ENCODE peak calls at places on chromosomes 6 and 20, in nine cellular contexts. B is OCI-LY7, Q is HCT116, Z is PC-3, A is GM23248, N is GM23338, V is neural progenitor cell, U is MM.1S, T is SK-N-SH. G is an unnamed sample.

GRCh38 chr6:108589244-108589730 is 28.6 kb downstream of the FOXO3 start:
- DNase-seq in Z (peak), B (peak), N (peak), Q (peak), A (peak), T (peak), U (peak), V (peak), G (peak)

GRCh38 chr6:125066964-125067363 is 86.6 kb upstream of the TPD52L1 start:
- DNase-seq in U (no peak), T (no peak), Z (peak), Q (peak), A (no peak), B (no peak), V (no peak), N (no peak), G (no peak)

GRCh38 chr20:13777171-13777601 is 7.5 kb downstream of the ESF1 start:
- DNase-seq in N (no peak), B (no peak), A (peak), Q (peak), V (no peak), T (no peak), U (no peak), Z (peak), G (no peak)

GRCh38 chr6:18785810-18786490 is 398.8 kb downstream of the RNF144B start:
- DNase-seq in U (no peak), N (no peak), A (no peak), Q (no peak), T (no peak), B (no peak), V (no peak), Z (no peak), G (no peak)

GRCh38 chr6:110596354-110596753 is 119.9 kb upstream of the SLC22A16 start:
- DNase-seq in V (no peak), U (no peak), T (no peak), N (no peak), A (no peak), B (no peak), Z (no peak), Q (no peak), G (no peak)

GRCh38 chr20:20237093-20237959 is 130.6 kb upstream of the INSM1 start:
- DNase-seq in N (peak), B (peak), Q (peak), Z (peak), U (peak), V (peak), T (peak), A (peak), G (peak)

GRCh38 chr6:78910611-78911134 is 43.3 kb downstream of the IRAK1BP1 start:
- DNase-seq in U (no peak), N (peak), Q (no peak), B (no peak), Z (no peak), V (peak), T (peak), A (peak), G (peak)

GRCh38 chr6:92361990-92362770 is 1057.2 kb downstream of the EPHA7 start:
- DNase-seq in B (no peak), N (no peak), Z (no peak), T (peak), V (no peak), U (no peak), A (no peak), Q (no peak), G (no peak)

GRCh38 chr6:135703621-135704020 is 147.9 kb upstream of the PDE7B start:
- DNase-seq in T (no peak), N (no peak), B (no peak), V (no peak), A (no peak), U (peak), Z (no peak), Q (no peak), G (no peak)

GRCh38 chr6:752438-752837 is 59.5 kb upstream of the EXOC2 start:
- DNase-seq in B (no peak), Z (no peak), A (no peak), N (no peak), Q (no peak), V (no peak), T (no peak), U (no peak), G (no peak)

GRCh38 chr6:166907871-166908806 is 48.2 kb downstream of the RNASET2 start:
- DNase-seq in T (no peak), U (no peak), N (no peak), A (no peak), B (no peak), Z (no peak), Q (no peak), V (no peak), G (no peak)

GRCh38 chr6:84897874-84898635 is 133.7 kb upstream of the TBX18 start:
- DNase-seq in V (no peak), B (no peak), N (no peak), U (no peak), Q (no peak), A (peak), Z (peak), T (no peak), G (no peak)

DNA sequence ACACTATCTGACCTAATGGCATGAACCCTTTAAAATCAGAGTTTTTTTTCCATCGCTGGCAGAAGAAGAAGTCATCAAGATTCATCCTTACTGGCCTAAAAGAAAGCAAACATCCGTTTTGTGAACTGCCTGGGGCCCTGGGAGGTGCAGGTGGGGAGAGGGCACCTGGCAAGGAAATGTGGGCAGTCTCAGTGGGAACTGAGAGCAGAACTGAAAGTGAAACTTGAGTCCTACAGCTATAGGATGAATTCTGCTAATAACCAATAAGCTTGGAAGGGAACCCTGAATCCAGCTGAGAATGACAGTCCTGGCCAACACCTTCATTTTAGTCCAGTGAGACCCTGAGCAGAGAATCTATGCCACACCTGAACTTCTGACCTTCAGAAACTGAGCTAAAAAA is 130.0 kb upstream of the ASCC3 start:
- DNase-seq in U (peak), N (no peak), Z (peak), V (no peak), T (no peak), Q (no peak), A (no peak), B (peak), G (no peak)
- H3K4me3 ChIP-seq in U (peak), N (no peak), Z (peak), V (no peak), T (peak), Q (no peak), A (no peak), B (peak), G (no peak)

GRCh38 chr6:96196633-96197032 is 180.9 kb downstream of the FUT9 start:
- DNase-seq in N (peak), Q (no peak), T (no peak), Z (peak), V (no peak), U (no peak), B (no peak), A (no peak), G (no peak)

GRCh38 chr6:96197241-96197640 is 181.5 kb downstream of the FUT9 start:
- DNase-seq in Q (no peak), N (no peak), U (no peak), B (no peak), A (no peak), V (no peak), T (no peak), Z (peak), G (no peak)

GRCh38 chr6:96195272-96195671 is 179.5 kb downstream of the FUT9 start:
- DNase-seq in Z (no peak), B (no peak), A (no peak), N (no peak), U (no peak), T (no peak), V (no peak), Q (no peak), G (no peak)

DNA sequence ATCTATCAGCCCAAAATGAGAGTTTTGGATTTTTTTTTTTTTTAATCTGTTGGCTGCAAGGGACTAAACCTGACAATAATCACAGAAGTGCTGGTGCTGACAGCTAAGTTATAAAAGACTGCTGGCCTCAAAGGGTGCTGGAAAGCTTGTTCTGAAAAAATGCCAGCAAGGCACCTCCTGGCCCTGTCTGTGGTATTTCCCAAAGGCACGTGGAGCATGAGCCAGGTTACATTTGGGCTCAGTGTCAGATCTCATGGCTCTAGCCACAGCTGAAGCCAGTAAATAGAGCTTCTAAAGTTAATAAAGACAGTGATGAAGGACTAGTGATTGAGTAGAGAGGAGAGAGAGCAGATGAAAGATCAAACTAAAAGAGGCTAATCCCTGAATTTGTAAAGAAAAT is 178.9 kb downstream of the FUT9 start:
- DNase-seq in V (no peak), N (no peak), U (no peak), Z (no peak), B (no peak), Q (no peak), A (no peak), T (no peak), G (no peak)
- TF ChIP-seq EZH2phosphoT487 in V (no peak), N (no peak), U (no peak), Z (no peak), B (no peak), Q (no peak), A (no peak), T (no peak), G (no peak)

GRCh38 chr20:62860391-62860923 is 1.2 kb downstream of the TCFL5 start:
- DNase-seq in Q (no peak), Z (peak), T (no peak), U (no peak), B (no peak), N (peak), V (peak), A (peak), G (no peak)

GRCh38 chr20:62858059-62858458 is 3.6 kb downstream of the TCFL5 start:
- DNase-seq in A (no peak), V (no peak), U (no peak), N (no peak), Z (no peak), B (no peak), T (no peak), Q (no peak), G (no peak)

GRCh38 chr20:62861732-62862336 is at the start of gene TCFL5:
- DNase-seq in V (peak), U (peak), Q (peak), B (peak), T (peak), Z (peak), N (peak), A (peak), G (peak)

GRCh38 chr20:62860924-62861691 is 514 bp downstream of the TCFL5 start:
- DNase-seq in U (no peak), A (peak), Q (no peak), N (peak), B (peak), Z (no peak), V (peak), T (peak), G (peak)

DNA sequence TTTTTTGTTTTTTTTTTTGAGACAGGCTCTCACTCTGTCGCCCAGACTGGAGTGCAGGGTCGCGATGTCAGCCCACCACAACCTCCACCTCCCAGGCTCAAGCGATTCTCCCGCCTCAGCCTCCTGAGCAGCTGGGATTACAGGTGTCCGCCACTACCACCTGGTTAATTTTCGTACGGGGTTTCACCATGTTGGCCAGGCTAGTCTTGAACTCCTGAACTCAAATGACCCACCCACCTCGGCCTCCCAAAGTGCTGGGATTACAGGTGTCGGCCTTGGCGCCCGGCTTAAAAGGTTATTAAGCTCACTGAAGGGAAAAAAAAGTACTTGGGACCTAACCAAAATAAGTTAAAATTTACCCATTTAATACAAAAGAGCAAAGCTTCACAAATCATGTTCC is 1.9 kb downstream of the TCFL5 start:
- DNase-seq in Q (no peak), V (no peak), B (no peak), T (no peak), U (no peak), N (no peak), Z (no peak), A (no peak), G (no peak)
- H3K4me3 ChIP-seq in Q (peak), V (peak), B (peak), T (peak), U (no peak), N (peak), Z (peak), A (peak), G (no peak)

GRCh38 chr6:81773887-81774286 is 21.4 kb upstream of the TENT5A start:
- DNase-seq in A (no peak), U (no peak), B (no peak), V (no peak), N (no peak), Q (no peak), Z (no peak), T (no peak), G (no peak)

GRCh38 chr6:81770395-81770794 is 17.9 kb upstream of the TENT5A start:
- DNase-seq in B (no peak), V (no peak), N (no peak), A (no peak), T (no peak), Z (no peak), Q (no peak), U (no peak), G (no peak)

GRCh38 chr6:81769834-81770233 is 17.4 kb upstream of the TENT5A start:
- DNase-seq in V (peak), Z (peak), U (no peak), A (peak), N (peak), B (no peak), Q (no peak), T (no peak), G (no peak)

GRCh38 chr6:81774542-81774941 is 22.1 kb upstream of the TENT5A start:
- DNase-seq in Q (no peak), V (no peak), Z (no peak), B (no peak), T (no peak), U (no peak), N (no peak), A (no peak), G (no peak)

DNA sequence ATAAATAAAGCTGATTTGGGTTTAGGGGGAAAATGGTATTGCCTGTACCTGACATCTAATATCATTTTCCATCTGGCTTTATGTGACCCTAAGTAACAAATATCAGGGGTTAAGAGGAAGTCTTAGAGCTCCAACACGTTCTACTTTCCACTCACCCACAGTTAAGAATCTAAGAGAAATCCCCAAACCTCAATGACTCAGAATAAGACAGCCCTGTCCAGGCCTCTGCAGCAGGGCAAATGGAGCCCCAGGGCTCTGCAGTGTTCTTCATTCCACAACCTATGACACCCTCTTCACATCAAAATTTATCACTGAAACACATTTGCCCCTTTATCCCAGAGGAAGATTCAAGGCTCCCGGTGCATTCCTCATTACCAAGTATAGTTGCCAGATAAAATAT is 20.3 kb upstream of the TENT5A start:
- DNase-seq in Z (peak), U (no peak), A (peak), V (no peak), B (no peak), T (no peak), Q (no peak), N (no peak), G (no peak)
- TF ChIP-seq EZH2phosphoT487 in Z (no peak), U (no peak), A (no peak), V (no peak), B (no peak), T (no peak), Q (no peak), N (no peak), G (no peak)

DNA sequence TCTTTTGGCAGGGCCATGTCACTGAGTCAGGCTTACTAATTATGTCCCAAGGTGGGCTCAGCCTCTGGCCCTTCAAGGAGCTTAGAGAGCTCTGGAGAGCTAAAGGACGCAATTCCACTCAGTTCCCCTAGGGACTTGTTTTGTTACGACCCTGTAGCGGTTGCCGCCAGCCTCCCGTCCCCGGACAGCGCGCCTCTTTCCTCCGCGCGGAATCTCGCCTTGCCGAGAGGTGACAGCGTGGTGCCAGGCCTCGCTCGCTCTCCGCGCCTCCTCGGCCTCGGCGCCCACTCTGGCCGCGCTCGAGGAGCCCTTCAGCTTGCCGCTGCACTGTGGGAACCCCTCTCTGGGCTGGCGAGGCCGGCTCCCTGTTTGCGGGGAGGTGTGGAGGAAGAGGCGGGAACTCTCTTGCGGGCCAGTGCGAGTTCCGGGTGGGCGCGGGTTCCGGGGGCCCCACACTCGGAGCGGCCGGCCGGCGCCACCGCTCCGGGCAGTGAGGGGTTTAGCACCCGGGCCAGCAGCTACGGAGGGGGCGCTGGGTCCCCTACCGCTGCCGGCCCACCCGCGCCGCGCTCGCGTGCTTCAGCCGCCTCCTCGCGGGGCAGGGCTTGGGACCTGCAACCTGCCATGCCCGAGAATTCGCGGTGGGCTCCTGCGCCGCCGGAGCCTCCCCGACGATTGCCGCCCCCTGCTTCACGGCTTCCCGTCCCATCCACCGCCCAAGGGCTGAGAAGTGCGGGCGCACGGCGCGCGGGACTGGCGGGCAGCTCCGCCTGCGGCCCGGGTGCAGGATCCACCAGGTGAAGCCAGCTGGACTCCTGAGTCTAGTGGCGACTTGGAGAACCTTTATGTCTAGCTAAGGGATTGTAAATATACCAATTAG is 9.9 kb upstream of the ZNF311 start:
- DNase-seq in A (no peak), Z (no peak), T (no peak), V (no peak), U (no peak), Q (no peak), N (peak), B (no peak), G (no peak)
- H3K4me3 ChIP-seq in A (no peak), Z (no peak), T (no peak), V (no peak), U (no peak), Q (no peak), N (no peak), B (no peak), G (no peak)

GRCh38 chr20:47337413-47337812 is 19.1 kb downstream of the ZMYND8 start:
- DNase-seq in B (no peak), U (no peak), V (no peak), N (no peak), T (no peak), Q (no peak), Z (no peak), A (no peak), G (no peak)
- TF ChIP-seq EZH2phosphoT487 in B (no peak), U (no peak), V (no peak), N (no peak), T (no peak), Q (no peak), Z (no peak), A (no peak), G (no peak)

GRCh38 chr6:33290459-33290858 is 1.1 kb downstream of the PFDN6 start:
- DNase-seq in U (no peak), N (no peak), Q (no peak), Z (no peak), V (no peak), T (no peak), B (no peak), A (no peak), G (no peak)

GRCh38 chr6:33288942-33289783 is at the start of the genes PFDN6 and WDR46:
- DNase-seq in T (peak), Q (peak), N (peak), B (peak), V (peak), U (peak), A (peak), Z (peak), G (peak)

GRCh38 chr6:33286946-33287914 is 1.8 kb downstream of the WDR46 start:
- DNase-seq in B (no peak), Q (no peak), V (no peak), N (no peak), T (no peak), Z (no peak), A (no peak), U (no peak), G (no peak)

GRCh38 chr6:33289784-33290315 is 449 bp downstream of the PFDN6 start:
- DNase-seq in T (peak), Q (no peak), N (no peak), Z (no peak), A (peak), B (peak), U (no peak), V (no peak), G (no peak)

DNA sequence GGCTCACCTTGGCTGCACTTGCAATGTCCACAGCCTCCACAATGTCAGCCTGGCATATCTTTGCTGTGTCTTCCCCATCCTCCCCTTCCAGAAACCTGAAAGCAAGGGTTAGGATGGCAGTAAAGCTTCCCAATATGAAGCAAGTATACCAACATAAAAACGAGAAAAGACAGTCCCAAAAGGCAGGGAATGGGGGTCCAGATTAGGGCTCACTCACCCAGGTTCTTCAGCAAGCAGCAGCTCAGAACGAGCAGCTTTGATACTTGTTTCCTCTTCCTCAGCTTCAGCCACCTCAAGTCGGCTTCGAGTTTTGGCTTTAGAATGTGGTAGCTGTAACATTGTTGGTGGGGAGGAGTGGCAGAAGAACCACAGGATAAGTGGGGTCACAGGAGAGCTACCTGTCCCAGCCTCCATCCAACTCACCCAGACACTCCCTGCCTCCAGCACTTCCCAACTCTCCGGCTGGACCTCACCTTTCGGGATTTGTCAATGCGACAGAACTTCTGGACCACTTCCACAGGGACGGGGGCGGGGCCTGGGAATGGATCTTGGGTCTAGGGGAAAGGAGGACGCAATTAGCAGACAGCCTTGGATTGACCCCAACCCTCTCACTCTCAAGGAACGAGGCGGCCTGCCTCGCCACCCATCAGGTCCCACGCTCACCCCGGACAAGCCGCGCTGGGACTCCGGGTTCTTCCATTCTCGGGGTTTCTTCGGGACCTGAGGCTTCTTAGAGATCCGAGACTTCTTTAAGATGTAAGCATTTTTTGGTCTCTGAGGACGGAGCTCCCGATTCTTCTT is 698 bp downstream of the WDR46 start:
- DNase-seq in U (no peak), B (no peak), Z (no peak), T (peak), N (no peak), V (no peak), A (peak), Q (no peak), G (no peak)
- H3K4me3 ChIP-seq in U (peak), B (peak), Z (peak), T (peak), N (peak), V (peak), A (peak), Q (peak), G (peak)

G was measured in hepatocyte.